ENCODE peak calls at places on chromosomes 11 and 22, in four cellular contexts. One of them, this sample, is unnamed. For H3K4me1, the result is how much of the 10 kb centered on the place peaks cover.

GRCh38 chr22:24424001-24424900 is 3.1 kb upstream of the ADORA2A start:
- DNase-seq in colonic mucosa: no peak
- DNase-seq in tibial nerve: no peak
- DNase-seq in naive thymus-derived CD4-positive, alpha-beta T cell: peak
- DNase-seq in this sample: no peak

GRCh38 chr11:116885951-116886629 is 48.7 kb upstream of the APOA1 start:
- DNase-seq in colonic mucosa: no peak
- DNase-seq in tibial nerve: no peak
- DNase-seq in naive thymus-derived CD4-positive, alpha-beta T cell: no peak
- DNase-seq in this sample: no peak

GRCh38 chr11:109329716-109330115 is 92.3 kb upstream of the C11orf87 start:
- DNase-seq in colonic mucosa: no peak
- DNase-seq in tibial nerve: no peak
- DNase-seq in naive thymus-derived CD4-positive, alpha-beta T cell: no peak
- DNase-seq in this sample: no peak

GRCh38 chr11:108870373-108871020 is 205.6 kb downstream of the DDX10 start:
- DNase-seq in colonic mucosa: no peak
- DNase-seq in tibial nerve: no peak
- DNase-seq in naive thymus-derived CD4-positive, alpha-beta T cell: no peak
- DNase-seq in this sample: no peak

GRCh38 chr11:60334005-60334620 is 7.1 kb downstream of the MS4A6E start:
- DNase-seq in colonic mucosa: peak
- DNase-seq in tibial nerve: peak
- DNase-seq in naive thymus-derived CD4-positive, alpha-beta T cell: peak
- DNase-seq in this sample: no peak

GRCh38 chr11:11810764-11811726 is 30.7 kb upstream of the USP47 start:
- DNase-seq in colonic mucosa: no peak
- DNase-seq in tibial nerve: no peak
- DNase-seq in naive thymus-derived CD4-positive, alpha-beta T cell: no peak
- DNase-seq in this sample: no peak

GRCh38 chr11:120564573-120565301 is 53.2 kb downstream of the GRIK4 start:
- DNase-seq in colonic mucosa: no peak
- DNase-seq in tibial nerve: no peak
- DNase-seq in naive thymus-derived CD4-positive, alpha-beta T cell: no peak
- DNase-seq in this sample: peak

GRCh38 chr11:45180158-45180887 is 33.9 kb downstream of the PRDM11 start:
- DNase-seq in colonic mucosa: peak
- DNase-seq in tibial nerve: no peak
- DNase-seq in naive thymus-derived CD4-positive, alpha-beta T cell: no peak
- DNase-seq in this sample: no peak

GRCh38 chr11:112320668-112321067 is 60.0 kb upstream of the PLET1 start:
- DNase-seq in colonic mucosa: peak
- DNase-seq in tibial nerve: peak
- DNase-seq in naive thymus-derived CD4-positive, alpha-beta T cell: no peak
- DNase-seq in this sample: peak

GRCh38 chr22:28115426-28115825 is 196.4 kb upstream of the PITPNB start:
- DNase-seq in colonic mucosa: no peak
- DNase-seq in tibial nerve: no peak
- DNase-seq in naive thymus-derived CD4-positive, alpha-beta T cell: no peak
- DNase-seq in this sample: no peak

GRCh38 chr11:23359297-23359696 is 499.0 kb upstream of the CCDC179 start:
- DNase-seq in colonic mucosa: peak
- DNase-seq in tibial nerve: no peak
- DNase-seq in naive thymus-derived CD4-positive, alpha-beta T cell: no peak
- DNase-seq in this sample: no peak

GRCh38 chr22:50621491-50621880 is 6.5 kb downstream of the ARSA start:
- DNase-seq in colonic mucosa: no peak
- DNase-seq in tibial nerve: no peak
- DNase-seq in naive thymus-derived CD4-positive, alpha-beta T cell: peak
- DNase-seq in this sample: no peak

GRCh38 chr22:30390974-30391691 is 3.9 kb upstream of the RNF215 start:
- DNase-seq in colonic mucosa: peak
- DNase-seq in tibial nerve: no peak
- DNase-seq in naive thymus-derived CD4-positive, alpha-beta T cell: peak
- DNase-seq in this sample: peak

GRCh38 chr11:106156290-106156937 is 79.0 kb downstream of the AASDHPPT start:
- DNase-seq in colonic mucosa: peak
- DNase-seq in tibial nerve: no peak
- DNase-seq in naive thymus-derived CD4-positive, alpha-beta T cell: no peak
- DNase-seq in this sample: no peak

GRCh38 chr11:35087648-35088047 is 51.3 kb upstream of the CD44 start:
- DNase-seq in colonic mucosa: no peak
- DNase-seq in tibial nerve: no peak
- DNase-seq in naive thymus-derived CD4-positive, alpha-beta T cell: peak
- DNase-seq in this sample: peak

GRCh38 chr11:121282376-121282775 is 10.2 kb upstream of the SC5D start:
- DNase-seq in colonic mucosa: no peak
- DNase-seq in tibial nerve: no peak
- DNase-seq in naive thymus-derived CD4-positive, alpha-beta T cell: no peak
- DNase-seq in this sample: no peak

GRCh38 chr22:45612451-45612901 is 59.2 kb upstream of the ATXN10 start:
- DNase-seq in colonic mucosa: no peak
- DNase-seq in tibial nerve: peak
- DNase-seq in naive thymus-derived CD4-positive, alpha-beta T cell: no peak
- DNase-seq in this sample: peak

GRCh38 chr11:109547356-109548027 is 125.5 kb downstream of the C11orf87 start:
- DNase-seq in colonic mucosa: no peak
- DNase-seq in tibial nerve: no peak
- DNase-seq in naive thymus-derived CD4-positive, alpha-beta T cell: no peak
- DNase-seq in this sample: no peak

GRCh38 chr11:42170601-42171000 is 711.1 kb upstream of the LRRC4C start:
- DNase-seq in colonic mucosa: no peak
- DNase-seq in tibial nerve: no peak
- DNase-seq in naive thymus-derived CD4-positive, alpha-beta T cell: no peak
- DNase-seq in this sample: no peak

GRCh38 chr22:41775976-41776375 is 24.5 kb upstream of the CCDC134 start:
- DNase-seq in colonic mucosa: no peak
- DNase-seq in tibial nerve: no peak
- DNase-seq in naive thymus-derived CD4-positive, alpha-beta T cell: no peak
- DNase-seq in this sample: no peak

GRCh38 chr11:130874955-130875531 is 41.2 kb downstream of the SNX19 start:
- DNase-seq in colonic mucosa: no peak
- DNase-seq in tibial nerve: no peak
- DNase-seq in naive thymus-derived CD4-positive, alpha-beta T cell: no peak
- DNase-seq in this sample: no peak

GRCh38 chr11:130876931-130877330 is 39.3 kb downstream of the SNX19 start:
- DNase-seq in colonic mucosa: no peak
- DNase-seq in tibial nerve: no peak
- DNase-seq in naive thymus-derived CD4-positive, alpha-beta T cell: no peak
- DNase-seq in this sample: no peak

GRCh38 chr11:130877532-130877931 is 38.7 kb downstream of the SNX19 start:
- DNase-seq in colonic mucosa: no peak
- DNase-seq in tibial nerve: no peak
- DNase-seq in naive thymus-derived CD4-positive, alpha-beta T cell: no peak
- DNase-seq in this sample: no peak

GRCh38 chr11:130874396-130874795 is 41.9 kb downstream of the SNX19 start:
- DNase-seq in colonic mucosa: no peak
- DNase-seq in tibial nerve: no peak
- DNase-seq in naive thymus-derived CD4-positive, alpha-beta T cell: no peak
- DNase-seq in this sample: no peak

GRCh38 chr11:130876100-130876499 is 40.2 kb downstream of the SNX19 start:
- DNase-seq in colonic mucosa: no peak
- DNase-seq in tibial nerve: no peak
- DNase-seq in naive thymus-derived CD4-positive, alpha-beta T cell: no peak
- DNase-seq in this sample: no peak
- H3K27ac ChIP-seq in colonic mucosa: no peak
- H3K27ac ChIP-seq in tibial nerve: peak
- H3K27ac ChIP-seq in naive thymus-derived CD4-positive, alpha-beta T cell: no peak
- H3K27ac ChIP-seq in this sample: no peak

GRCh38 chr11:134411887-134412507 is at the start of gene B3GAT1:
- DNase-seq in colonic mucosa: no peak
- DNase-seq in tibial nerve: no peak
- DNase-seq in naive thymus-derived CD4-positive, alpha-beta T cell: no peak
- DNase-seq in this sample: no peak

GRCh38 chr11:134412508-134413333 is 679 bp upstream of the B3GAT1 start:
- DNase-seq in colonic mucosa: no peak
- DNase-seq in tibial nerve: no peak
- DNase-seq in naive thymus-derived CD4-positive, alpha-beta T cell: no peak
- DNase-seq in this sample: no peak

GRCh38 chr11:134413334-134414035 is 1.4 kb upstream of the B3GAT1 start:
- DNase-seq in colonic mucosa: no peak
- DNase-seq in tibial nerve: no peak
- DNase-seq in naive thymus-derived CD4-positive, alpha-beta T cell: no peak
- DNase-seq in this sample: no peak

GRCh38 chr11:134414772-134415765 is 3.0 kb upstream of the B3GAT1 start:
- DNase-seq in colonic mucosa: no peak
- DNase-seq in tibial nerve: no peak
- DNase-seq in naive thymus-derived CD4-positive, alpha-beta T cell: no peak
- DNase-seq in this sample: no peak

GRCh38 chr11:134414036-134414731 is 2.1 kb upstream of the B3GAT1 start:
- DNase-seq in colonic mucosa: no peak
- DNase-seq in tibial nerve: no peak
- DNase-seq in naive thymus-derived CD4-positive, alpha-beta T cell: no peak
- DNase-seq in this sample: no peak
- H3K4me1 ChIP-seq in colonic mucosa: under half
- H3K4me1 ChIP-seq in tibial nerve: under half
- H3K4me1 ChIP-seq in naive thymus-derived CD4-positive, alpha-beta T cell: under half
- H3K4me1 ChIP-seq in this sample: under half

GRCh38 chr22:29197096-29197495 is 8.6 kb upstream of the EMID1 start:
- DNase-seq in colonic mucosa: no peak
- DNase-seq in tibial nerve: no peak
- DNase-seq in naive thymus-derived CD4-positive, alpha-beta T cell: no peak
- DNase-seq in this sample: no peak

GRCh38 chr22:29195118-29195963 is 10.4 kb upstream of the EMID1 start:
- DNase-seq in colonic mucosa: no peak
- DNase-seq in tibial nerve: no peak
- DNase-seq in naive thymus-derived CD4-positive, alpha-beta T cell: no peak
- DNase-seq in this sample: no peak

GRCh38 chr22:29194269-29194668 is 11.4 kb upstream of the EMID1 start:
- DNase-seq in colonic mucosa: no peak
- DNase-seq in tibial nerve: no peak
- DNase-seq in naive thymus-derived CD4-positive, alpha-beta T cell: no peak
- DNase-seq in this sample: no peak

GRCh38 chr22:29198240-29198639 is 7.5 kb upstream of the EMID1 start:
- DNase-seq in colonic mucosa: no peak
- DNase-seq in tibial nerve: no peak
- DNase-seq in naive thymus-derived CD4-positive, alpha-beta T cell: no peak
- DNase-seq in this sample: no peak

GRCh38 chr22:29195964-29196666 is 9.6 kb upstream of the EMID1 start:
- DNase-seq in colonic mucosa: no peak
- DNase-seq in tibial nerve: no peak
- DNase-seq in naive thymus-derived CD4-positive, alpha-beta T cell: no peak
- DNase-seq in this sample: no peak
- H3K27ac ChIP-seq in colonic mucosa: no peak
- H3K27ac ChIP-seq in tibial nerve: no peak
- H3K27ac ChIP-seq in naive thymus-derived CD4-positive, alpha-beta T cell: no peak
- H3K27ac ChIP-seq in this sample: no peak

GRCh38 chr11:3138178-3139085 is 26.7 kb downstream of the OSBPL5 start:
- DNase-seq in colonic mucosa: no peak
- DNase-seq in tibial nerve: no peak
- DNase-seq in naive thymus-derived CD4-positive, alpha-beta T cell: no peak
- DNase-seq in this sample: peak
- H3K4me1 ChIP-seq in colonic mucosa: under half
- H3K4me1 ChIP-seq in tibial nerve: under half
- H3K4me1 ChIP-seq in naive thymus-derived CD4-positive, alpha-beta T cell: under half
- H3K4me1 ChIP-seq in this sample: half or more

GRCh38 chr22:31650391-31650790 is 11.6 kb downstream of the PISD start:
- DNase-seq in colonic mucosa: no peak
- DNase-seq in tibial nerve: no peak
- DNase-seq in naive thymus-derived CD4-positive, alpha-beta T cell: no peak
- DNase-seq in this sample: no peak
- H3K27ac ChIP-seq in colonic mucosa: no peak
- H3K27ac ChIP-seq in tibial nerve: no peak
- H3K27ac ChIP-seq in naive thymus-derived CD4-positive, alpha-beta T cell: no peak
- H3K27ac ChIP-seq in this sample: no peak

DNA sequence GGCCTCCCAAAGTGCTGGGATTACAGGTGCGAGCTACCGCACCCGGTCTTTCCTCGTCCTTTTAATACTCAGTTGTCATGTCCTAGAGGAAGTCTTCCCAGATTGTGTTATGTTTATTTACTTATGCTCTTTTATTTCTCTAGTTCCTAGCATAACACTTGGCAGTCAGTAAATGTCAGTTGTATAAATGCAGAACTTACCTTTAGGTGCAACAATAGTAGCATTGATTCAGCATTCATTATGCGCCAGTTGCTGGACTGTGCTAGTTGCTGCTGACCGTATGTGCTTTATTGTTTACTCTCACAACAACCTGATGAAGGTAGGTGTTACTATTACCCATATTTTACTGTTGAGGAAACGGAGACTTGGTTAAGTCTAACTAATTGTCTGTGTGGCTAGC is 20.8 kb downstream of the QSER1 start:
- DNase-seq in colonic mucosa: peak
- DNase-seq in tibial nerve: no peak
- DNase-seq in naive thymus-derived CD4-positive, alpha-beta T cell: no peak
- DNase-seq in this sample: no peak
- H3K4me1 ChIP-seq in colonic mucosa: under half
- H3K4me1 ChIP-seq in tibial nerve: under half
- H3K4me1 ChIP-seq in naive thymus-derived CD4-positive, alpha-beta T cell: under half
- H3K4me1 ChIP-seq in this sample: under half